ENCODE peak calls at places on chromosomes 2 and 18, in ten cellular contexts. F is stomach, L is progenitor cell of endocrine pancreas, E is fibroblast of lung, S is coronary artery, U is heart left ventricle, V is adrenal gland, I is epithelial cell of proximal tubule, Y is tibial artery, W is AG09309. N is an unnamed sample.
A peak's percentile ranks its signal among the peaks of the same experiment; 100 is the strongest.

GRCh38 chr2:119389615-119390306 is 23.0 kb downstream of the DBI start:
- DNase-seq in F (peak; percentile 75), L (no peak), E (peak; percentile 76), S (no peak), U (peak; percentile 36), V (peak; percentile 77), I (peak; percentile 68), Y (no peak), W (peak; percentile 24), N (peak; percentile 54)

GRCh38 chr2:62292190-62292589 is 96.3 kb downstream of the B3GNT2 start:
- DNase-seq in F (peak; percentile 60), L (no peak), E (no peak), S (no peak), U (no peak), V (peak; percentile 72), I (peak; percentile 74), Y (no peak), W (no peak), N (no peak)

GRCh38 chr18:5894613-5895299 is 566 bp downstream of the TMEM200C start:
- DNase-seq in F (no peak), L (peak; percentile 31), E (peak; percentile 12), S (no peak), U (peak; percentile 9), V (peak; percentile 45), I (no peak), Y (peak; percentile 54), W (no peak), N (no peak)

GRCh38 chr2:105261061-105261460 is 19.5 kb downstream of the GPR45 start:
- DNase-seq in F (no peak), L (no peak), E (peak; percentile 75), S (no peak), U (no peak), V (peak; percentile 77), I (peak; percentile 80), Y (no peak), W (peak; percentile 95), N (peak; percentile 88)

GRCh38 chr2:230441188-230441897 is 25.3 kb downstream of the SP100 start:
- DNase-seq in F (no peak), L (no peak), E (peak; percentile 72), S (no peak), U (no peak), V (no peak), I (no peak), Y (no peak), W (no peak), N (peak; percentile 57)

GRCh38 chr2:155846249-155846648 is 486.3 kb downstream of the NR4A2 start:
- DNase-seq in F (no peak), L (no peak), E (no peak), S (no peak), U (no peak), V (no peak), I (no peak), Y (no peak), W (no peak), N (no peak)

GRCh38 chr2:10839813-10840212 is 27.2 kb upstream of the PDIA6 start:
- DNase-seq in F (no peak), L (peak; percentile 45), E (peak; percentile 36), S (no peak), U (no peak), V (no peak), I (no peak), Y (no peak), W (no peak), N (no peak)

GRCh38 chr2:128636802-128637147 is 318.1 kb upstream of the HS6ST1 start:
- DNase-seq in F (peak; percentile 8), L (no peak), E (no peak), S (peak; percentile 47), U (no peak), V (no peak), I (no peak), Y (peak; percentile 28), W (no peak), N (no peak)

GRCh38 chr2:11640132-11640531 is 29.9 kb downstream of the NTSR2 start:
- DNase-seq in F (no peak), L (no peak), E (no peak), S (no peak), U (no peak), V (no peak), I (no peak), Y (no peak), W (no peak), N (no peak)

GRCh38 chr2:128500136-128500800 is 181.6 kb upstream of the HS6ST1 start:
- DNase-seq in F (peak; percentile 9), L (no peak), E (no peak), S (peak; percentile 49), U (no peak), V (no peak), I (no peak), Y (peak; percentile 34), W (no peak), N (no peak)

GRCh38 chr2:86026744-86027065 is 79.0 kb downstream of the POLR1A start:
- DNase-seq in F (no peak), L (no peak), E (no peak), S (peak; percentile 67), U (no peak), V (no peak), I (no peak), Y (peak; percentile 60), W (no peak), N (no peak)

GRCh38 chr2:86023366-86023712 is 82.3 kb downstream of the POLR1A start:
- DNase-seq in F (no peak), L (no peak), E (no peak), S (no peak), U (no peak), V (no peak), I (no peak), Y (no peak), W (no peak), N (no peak)

GRCh38 chr2:86025976-86026743 is 79.5 kb downstream of the POLR1A start:
- DNase-seq in F (no peak), L (no peak), E (no peak), S (peak; percentile 56), U (no peak), V (no peak), I (no peak), Y (peak; percentile 52), W (no peak), N (no peak)

GRCh38 chr2:86027196-86027912 is 78.3 kb downstream of the POLR1A start:
- DNase-seq in F (no peak), L (no peak), E (no peak), S (no peak), U (no peak), V (no peak), I (no peak), Y (peak; percentile 58), W (no peak), N (no peak)

DNA sequence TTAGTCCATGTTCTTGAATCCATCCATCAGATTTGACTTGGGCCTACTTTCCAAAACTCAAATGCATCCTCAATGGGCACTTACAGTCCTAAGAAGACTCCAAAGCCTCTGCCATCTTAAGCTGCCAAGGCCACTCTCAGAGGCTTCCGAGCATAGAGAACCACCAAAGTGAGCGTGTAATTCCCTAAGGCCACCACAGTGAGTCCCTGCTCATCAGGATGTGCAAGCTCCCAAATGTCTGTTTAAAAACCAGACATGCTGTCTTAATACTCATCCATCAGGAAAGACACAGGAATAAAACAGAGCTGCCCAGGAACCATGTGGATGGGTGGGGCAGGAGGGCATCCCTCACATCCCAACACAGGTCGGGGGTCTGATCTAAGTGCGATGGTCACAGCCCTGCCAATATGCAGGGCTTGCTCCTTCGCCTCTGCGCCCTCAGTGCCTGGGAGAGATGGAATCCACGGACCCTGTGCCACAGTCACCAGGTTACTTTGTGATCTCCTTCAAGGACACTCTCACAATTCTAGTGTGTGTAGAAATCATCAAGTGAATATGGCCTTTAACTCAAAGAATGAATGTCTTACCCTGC is 80.4 kb downstream of the POLR1A start:
- DNase-seq in F (no peak), L (no peak), E (peak; percentile 4), S (no peak), U (no peak), V (no peak), I (no peak), Y (peak; percentile 60), W (no peak), N (no peak)
- TF ChIP-seq CTCF in F (no peak), L (no peak), E (no peak), S (no peak), U (no peak), V (no peak), I (peak; percentile 34), Y (no peak), W (peak; percentile 15), N (no peak)

DNA sequence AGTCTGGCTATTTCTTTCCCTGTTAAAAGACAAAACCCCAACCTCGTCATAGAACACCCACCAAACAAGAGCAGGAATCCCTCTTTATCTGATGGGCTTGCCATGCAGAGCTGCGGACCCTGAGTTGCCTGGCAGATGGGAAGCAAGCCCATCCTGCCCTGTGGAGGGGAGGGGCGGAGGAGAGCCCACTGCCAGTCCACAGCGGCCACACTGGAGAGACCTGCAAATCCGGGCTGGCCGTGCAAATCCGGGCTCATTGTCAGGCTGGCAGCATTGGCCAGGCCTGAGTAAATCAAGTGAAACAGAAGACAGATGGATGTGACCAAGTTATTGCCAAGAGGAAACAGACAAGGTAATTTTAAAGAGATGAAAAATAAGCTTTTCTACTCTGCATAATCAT is 22.0 kb downstream of the MYL12B start:
- DNase-seq in F (no peak), L (no peak), E (no peak), S (no peak), U (no peak), V (no peak), I (no peak), Y (no peak), W (no peak), N (no peak)
- TF ChIP-seq CTCF in F (no peak), L (no peak), E (no peak), S (no peak), U (no peak), V (no peak), I (no peak), Y (no peak), W (no peak), N (no peak)

DNA sequence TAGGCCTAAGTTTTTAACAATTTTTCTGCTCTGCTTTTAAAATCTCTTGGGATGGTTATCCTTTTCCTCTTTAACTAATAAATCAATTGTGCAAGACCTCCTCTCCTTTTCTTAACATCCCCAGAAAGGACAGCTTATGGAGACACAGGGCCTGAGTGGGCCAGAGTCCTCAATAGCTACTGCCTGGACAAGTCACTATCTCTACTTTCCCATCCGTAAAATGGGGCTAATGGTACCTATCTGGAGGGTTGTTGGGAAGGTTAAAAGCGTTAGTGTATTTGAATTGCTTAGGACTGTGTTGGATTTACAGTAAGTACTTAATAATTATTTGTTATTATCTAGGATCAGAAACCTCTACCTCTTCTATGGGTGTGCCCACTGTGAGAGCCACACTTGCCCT is 60.1 kb downstream of the TGIF1 start:
- DNase-seq in F (no peak), L (no peak), E (no peak), S (no peak), U (no peak), V (no peak), I (no peak), Y (no peak), W (no peak), N (no peak)
- TF ChIP-seq CTCF in F (no peak), L (no peak), E (no peak), S (no peak), U (no peak), V (no peak), I (no peak), Y (no peak), W (no peak), N (no peak)

DNA sequence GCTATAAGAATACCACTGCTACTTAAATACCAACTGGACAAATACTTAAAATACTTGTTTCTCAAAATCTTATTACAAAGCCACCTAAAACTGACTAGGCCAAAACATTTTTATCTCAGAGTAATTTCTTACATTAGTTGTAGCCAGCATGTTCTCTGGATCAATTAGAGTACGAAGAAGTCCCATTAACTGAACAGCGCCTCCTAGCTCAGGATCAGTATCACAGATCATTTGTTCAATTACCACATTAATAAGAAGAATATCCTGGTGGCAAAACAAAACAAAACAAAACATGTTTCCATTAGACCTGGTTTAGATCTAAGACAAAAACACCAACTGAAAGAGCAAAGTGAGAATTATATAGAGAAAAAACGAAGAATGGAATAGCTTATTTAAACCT is 36.0 kb downstream of the PPP4R3B start:
- DNase-seq in F (no peak), L (no peak), E (no peak), S (no peak), U (no peak), V (no peak), I (no peak), Y (no peak), W (no peak), N (no peak)
- TF ChIP-seq CTCF in F (no peak), L (peak; percentile 37), E (peak; percentile 26), S (no peak), U (no peak), V (no peak), I (peak; percentile 47), Y (no peak), W (peak; percentile 2), N (no peak)